ENCODE peak calls at places on chromosomes 11 and 22, in seven cellular contexts. E is AG10803, C is tibial nerve, S is upper lobe of right lung, U is colonic mucosa, F is cardiac fibroblast, Z is ovary. B is an unnamed sample.

GRCh38 chr22:50247748-50248147 is 2.9 kb upstream of the TUBGCP6 start:
- DNase-seq in U (peak; percentile 86), S (no peak), Z (no peak), F (peak; percentile 71), C (no peak), E (peak; percentile 50), B (no peak)

GRCh38 chr11:2481253-2481652 is 36.4 kb downstream of the KCNQ1 start:
- DNase-seq in Z (no peak), S (peak; percentile 56), E (no peak), C (no peak), U (no peak), F (no peak), B (no peak)

GRCh38 chr11:67178421-67178820 is 59.4 kb downstream of the KDM2A start:
- DNase-seq in F (no peak), C (no peak), E (no peak), S (no peak), U (no peak), Z (no peak), B (no peak)

GRCh38 chr11:74015919-74016684 is 7.2 kb upstream of the UCP3 start:
- DNase-seq in S (no peak), U (no peak), F (no peak), C (no peak), Z (no peak), E (no peak), B (no peak)

GRCh38 chr11:1948389-1948788 is 1.3 kb downstream of the MRPL23 start:
- DNase-seq in E (no peak), U (no peak), Z (no peak), F (no peak), S (peak; percentile 68), C (no peak), B (peak; percentile 53)

GRCh38 chr22:22348127-22348814 is 103.7 kb downstream of the VPREB1 start:
- DNase-seq in F (no peak), S (no peak), E (no peak), Z (no peak), C (no peak), U (no peak), B (no peak)

GRCh38 chr22:38424525-38425080 is 30.4 kb downstream of the KCNJ4 start:
- DNase-seq in F (no peak), Z (no peak), S (no peak), C (no peak), U (no peak), E (no peak), B (no peak)

GRCh38 chr11:73107597-73107996 is 34.5 kb downstream of the FCHSD2 start:
- DNase-seq in F (no peak), U (no peak), Z (no peak), S (no peak), C (no peak), E (no peak), B (no peak)

GRCh38 chr11:77066229-77067023 is at the start of gene CAPN5:
- DNase-seq in U (peak; percentile 94), C (peak; percentile 88), Z (peak; percentile 95), S (peak; percentile 95), F (peak; percentile 96), E (peak; percentile 91), B (peak; percentile 92)

GRCh38 chr22:24953294-24954113 is 988 bp downstream of the KIAA1671 start:
- DNase-seq in S (peak; percentile 74), E (no peak), C (no peak), Z (peak; percentile 37), F (no peak), U (peak; percentile 69), B (peak; percentile 53)

GRCh38 chr11:115521874-115522273 is 17.7 kb upstream of the CADM1 start:
- DNase-seq in U (no peak), Z (no peak), S (no peak), E (no peak), F (no peak), C (no peak), B (no peak)

GRCh38 chr22:47605886-47606285 is 843.4 kb downstream of the TBC1D22A start:
- DNase-seq in U (no peak), F (no peak), E (no peak), C (no peak), Z (no peak), S (peak; percentile 23), B (no peak)

GRCh38 chr11:133503776-133504175 is 28.5 kb downstream of the OPCML start:
- DNase-seq in S (no peak), Z (no peak), F (no peak), C (no peak), U (no peak), E (no peak), B (no peak)

GRCh38 chr22:26492220-26492619 is 8.5 kb downstream of the SRRD start:
- DNase-seq in U (no peak), E (no peak), F (no peak), C (no peak), Z (no peak), S (no peak), B (no peak)

GRCh38 chr22:36940676-36941075 is 27.2 kb downstream of the CSF2RB start:
- DNase-seq in C (no peak), Z (no peak), S (no peak), E (no peak), U (no peak), F (no peak), B (no peak)

GRCh38 chr22:39512026-39512425 is 8.3 kb upstream of the ATF4 start:
- DNase-seq in Z (no peak), U (no peak), E (no peak), F (no peak), S (no peak), C (no peak), B (no peak)

GRCh38 chr11:116955949-116956348 is 118.5 kb upstream of the APOA1 start:
- DNase-seq in U (no peak), C (no peak), S (no peak), E (peak; percentile 7), Z (no peak), F (no peak), B (no peak)

GRCh38 chr22:39463931-39464390 is 7.1 kb downstream of the MGAT3 start:
- DNase-seq in S (peak; percentile 96), E (peak; percentile 41), U (no peak), C (no peak), F (peak; percentile 74), Z (no peak), B (no peak)

GRCh38 chr22:36368359-36368983 is 19.3 kb downstream of the MYH9 start:
- DNase-seq in F (peak; percentile 87), C (no peak), E (peak; percentile 90), S (no peak), U (no peak), Z (no peak), B (peak; percentile 39)

GRCh38 chr22:28773461-28773867 is 969 bp downstream of the CCDC117 start:
- DNase-seq in S (no peak), U (no peak), E (peak; percentile 72), C (no peak), Z (no peak), F (peak; percentile 28), B (no peak)

GRCh38 chr22:45450101-45450785 is 36.8 kb downstream of the RIBC2 start:
- DNase-seq in F (no peak), S (no peak), Z (no peak), U (no peak), C (no peak), E (peak; percentile 31), B (no peak)

GRCh38 chr22:45451988-45452387 is 38.5 kb downstream of the RIBC2 start:
- DNase-seq in U (no peak), S (no peak), C (no peak), Z (no peak), E (no peak), F (no peak), B (no peak)

GRCh38 chr22:45452565-45453449 is 39.3 kb downstream of the RIBC2 start:
- DNase-seq in S (no peak), Z (no peak), C (no peak), E (peak; percentile 87), F (no peak), U (no peak), B (no peak)

GRCh38 chr22:45448431-45448830 is 34.9 kb downstream of the RIBC2 start:
- DNase-seq in F (peak; percentile 94), U (peak; percentile 55), E (peak; percentile 84), C (peak; percentile 57), S (no peak), Z (peak; percentile 72), B (no peak)

GRCh38 chr22:45450931-45451651 is 37.6 kb downstream of the RIBC2 start:
- DNase-seq in F (peak; percentile 92), U (no peak), E (peak; percentile 99), S (no peak), Z (peak; percentile 70), C (no peak), B (peak; percentile 32)
- H3K4me3 ChIP-seq in F (no peak overlapping the region), U (no peak overlapping the region), E (no peak overlapping the region), S (no peak overlapping the region), Z (no peak overlapping the region), C (no peak overlapping the region), B (no peak overlapping the region)

DNA sequence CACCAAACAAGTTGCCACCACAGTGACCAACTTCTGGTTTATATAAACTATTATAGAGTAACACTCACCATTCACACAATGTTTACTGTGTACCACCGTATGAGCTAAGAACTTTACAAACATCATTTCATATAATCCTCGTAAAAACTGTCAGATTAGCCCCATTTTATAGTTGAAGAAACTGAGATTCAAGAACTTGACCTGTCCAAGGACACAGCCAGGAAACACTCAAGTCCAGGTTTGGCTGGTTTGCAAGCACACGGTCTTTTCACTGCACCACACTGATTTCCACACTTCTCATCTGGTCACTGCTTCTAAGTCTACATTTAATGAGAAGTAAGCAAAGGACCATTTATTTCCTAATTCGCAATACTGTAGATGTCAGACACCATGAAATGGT is 3.7 kb downstream of the MORC2 start:
- DNase-seq in C (no peak), S (no peak), E (no peak), Z (no peak), F (no peak), U (no peak), B (no peak)
- H3K4me3 ChIP-seq in C (no peak overlapping the region), S (no peak overlapping the region), E (no peak overlapping the region), Z (no peak overlapping the region), F (no peak overlapping the region), U (no peak overlapping the region), B (no peak overlapping the region)

GRCh38 chr22:19477321-19478085 is 1.5 kb downstream of the UFD1 start:
- DNase-seq in E (peak; percentile 35), C (no peak), F (peak; percentile 50), U (no peak), Z (no peak), S (no peak), B (no peak)
- H3K4me3 ChIP-seq in E (peak overlapping the region; percentile 97), C (peak overlapping the region; percentile 65), F (peak overlapping the region; percentile 93), U (peak overlapping the region; percentile 81), Z (peak overlapping the region; percentile 76), S (peak overlapping the region; percentile 85), B (peak overlapping the region; percentile 92)

DNA sequence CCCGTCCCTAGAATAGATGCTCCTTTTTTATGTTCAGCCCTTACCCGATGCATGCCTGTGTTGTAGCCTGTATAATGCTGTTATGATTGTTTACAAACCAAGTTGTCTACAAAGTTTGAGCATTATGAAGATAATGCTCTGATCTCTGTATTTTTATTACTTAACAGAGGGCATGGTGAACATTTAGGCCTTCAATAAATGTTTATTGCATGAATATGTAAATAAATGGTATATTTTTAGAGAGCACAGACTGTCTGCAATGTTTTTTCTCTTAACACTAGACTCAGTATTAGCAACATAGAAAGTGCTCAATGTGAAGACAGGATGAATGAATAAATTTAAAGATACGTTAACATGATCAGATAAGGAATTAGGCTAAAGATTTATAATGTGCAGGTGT is 130.9 kb downstream of the UVRAG start:
- DNase-seq in Z (no peak), S (no peak), C (no peak), F (no peak), U (no peak), E (no peak), B (no peak)
- H3K4me3 ChIP-seq in Z (no peak overlapping the region), S (no peak overlapping the region), C (no peak overlapping the region), F (no peak overlapping the region), U (no peak overlapping the region), E (no peak overlapping the region), B (no peak overlapping the region)

GRCh38 chr11:45335434-45335833 is 49.3 kb upstream of the SYT13 start:
- DNase-seq in C (no peak), F (no peak), U (no peak), E (no peak), S (no peak), Z (no peak), B (no peak)
- H3K4me3 ChIP-seq in C (no peak overlapping the region), F (no peak overlapping the region), U (no peak overlapping the region), E (no peak overlapping the region), S (no peak overlapping the region), Z (no peak overlapping the region), B (no peak overlapping the region)